ENCODE peak calls at places on chromosomes 6 and 20, in five cellular contexts. K, V, D, X and W are unnamed samples.

GRCh38 chr6:47057830-47058540 is 15.9 kb upstream of the ADGRF1 start:
- DNase-seq in D (no peak), K (no peak), X (no peak), V (no peak), W (no peak)

GRCh38 chr20:59603727-59604608 is at the start of gene PHACTR3:
- DNase-seq in D (no peak), X (no peak), K (peak; percentile 85), V (no peak), W (no peak)

GRCh38 chr20:46188866-46189265 is 70.8 kb downstream of the CD40 start:
- DNase-seq in V (no peak), D (no peak), X (no peak), K (no peak), W (no peak)

GRCh38 chr20:17708675-17709360 is 9.1 kb downstream of the BANF2 start:
- DNase-seq in X (no peak), V (no peak), K (no peak), D (peak; percentile 30), W (no peak)

GRCh38 chr6:127118505-127119360 is at the start of gene RSPO3:
- DNase-seq in K (no peak), D (peak; percentile 18), X (peak; percentile 73), V (peak; percentile 25), W (peak; percentile 12)

GRCh38 chr20:11993886-11994466 is 76.3 kb downstream of the BTBD3 start:
- DNase-seq in K (peak; percentile 10), D (no peak), X (peak; percentile 63), V (no peak), W (no peak)

GRCh38 chr6:144285798-144286502 is 815 bp downstream of the UTRN start:
- DNase-seq in D (peak; percentile 30), X (peak; percentile 87), K (peak; percentile 81), V (peak; percentile 72), W (peak; percentile 8)

GRCh38 chr6:22071655-22072054 is 225.2 kb downstream of the PRL start:
- DNase-seq in V (peak; percentile 29), D (peak; percentile 66), K (no peak), X (peak; percentile 72), W (no peak)

GRCh38 chr6:168581236-168581635 is 140.3 kb downstream of the SMOC2 start:
- DNase-seq in K (no peak), V (no peak), D (no peak), X (peak; percentile 53), W (no peak)

GRCh38 chr6:136961848-136962247 is 39.7 kb downstream of the SLC35D3 start:
- DNase-seq in V (no peak), D (no peak), K (no peak), X (no peak), W (no peak)

GRCh38 chr20:3670511-3670910 is 7.3 kb upstream of the GFRA4 start:
- DNase-seq in X (no peak), K (peak; percentile 77), D (peak; percentile 19), V (no peak), W (no peak)

GRCh38 chr20:9185511-9185910 is 116.6 kb downstream of the PLCB4 start:
- DNase-seq in X (no peak), D (peak; percentile 89), K (no peak), V (no peak), W (no peak)

GRCh38 chr6:107819976-107820551 is 4.0 kb downstream of the SCML4 start:
- DNase-seq in V (no peak), D (peak; percentile 1), K (peak; percentile 42), X (no peak), W (no peak)

GRCh38 chr6:40506956-40507355 is 80.2 kb downstream of the LRFN2 start:
- DNase-seq in X (no peak), K (no peak), D (no peak), V (no peak), W (no peak)

GRCh38 chr20:51639206-51639832 is 96.8 kb upstream of the NFATC2 start:
- DNase-seq in X (peak; percentile 79), K (peak; percentile 66), D (peak; percentile 70), V (peak; percentile 39), W (peak; percentile 3)

GRCh38 chr6:40727272-40727671 is 140.1 kb upstream of the LRFN2 start:
- DNase-seq in K (peak; percentile 84), D (no peak), X (no peak), V (no peak), W (no peak)

GRCh38 chr6:5671604-5672559 is 334.8 kb downstream of the NRN1 start:
- DNase-seq in V (peak; percentile 28), X (peak; percentile 66), D (no peak), K (no peak), W (no peak)

GRCh38 chr20:13337090-13337784 is 116.2 kb downstream of the ISM1 start:
- DNase-seq in X (no peak), V (no peak), D (no peak), K (no peak), W (no peak)

GRCh38 chr6:154157706-154158105 is 118.7 kb downstream of the OPRM1 start:
- DNase-seq in X (no peak), V (no peak), D (no peak), K (no peak), W (no peak)

DNA sequence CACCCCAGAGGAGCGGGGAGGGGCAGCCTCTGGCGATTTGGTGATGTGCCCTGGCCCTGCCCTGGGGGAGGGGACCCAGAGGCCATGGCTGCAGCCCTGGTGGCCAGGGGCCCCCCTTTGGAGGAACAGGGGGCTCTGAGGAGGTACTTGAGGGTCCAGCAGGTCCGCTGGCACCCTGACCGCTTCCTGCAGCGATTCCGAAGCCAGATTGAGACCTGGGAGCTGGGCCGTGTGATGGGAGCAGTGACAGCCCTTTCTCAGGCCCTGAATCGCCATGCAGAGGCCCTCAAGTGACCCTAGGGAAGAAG is 10.9 kb downstream of the NFKBIL1 start:
- DNase-seq in K (no peak), X (no peak), V (no peak), D (no peak), W (no peak)
- H3K4me3 ChIP-seq in K (no peak overlapping the region), X (no peak overlapping the region), V (no peak overlapping the region), D (no peak overlapping the region), W (peak overlapping the region; percentile 71)

DNA sequence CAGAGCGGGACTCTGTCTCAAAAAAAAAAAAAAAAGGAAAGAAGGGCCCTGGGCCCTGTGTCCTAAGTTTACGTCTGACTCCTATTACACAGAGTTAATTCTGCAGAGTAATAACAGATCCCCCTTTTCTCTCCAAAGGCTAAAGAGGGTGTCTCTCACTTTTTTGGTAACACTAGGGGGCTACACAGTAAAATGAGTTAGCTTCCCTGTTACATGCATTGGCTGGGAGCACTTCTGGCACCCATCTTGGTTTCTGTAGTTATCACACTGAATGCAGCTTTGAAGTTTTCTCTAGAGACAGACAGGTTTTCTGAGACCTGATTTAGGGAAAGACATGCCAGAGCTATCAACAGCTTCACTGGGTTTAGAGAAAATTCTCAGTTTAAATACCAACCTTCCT is 29.2 kb downstream of the RNF8 start:
- DNase-seq in D (no peak), X (no peak), V (no peak), K (no peak), W (no peak)
- H3K36me3 ChIP-seq in D (peaks cover 26% of the 10 kb centered on the region), X (peaks cover 59% of the 10 kb centered on the region), V (peaks cover 6% of the 10 kb centered on the region), K (peaks cover 15% of the 10 kb centered on the region), W (peaks cover 35% of the 10 kb centered on the region)

DNA sequence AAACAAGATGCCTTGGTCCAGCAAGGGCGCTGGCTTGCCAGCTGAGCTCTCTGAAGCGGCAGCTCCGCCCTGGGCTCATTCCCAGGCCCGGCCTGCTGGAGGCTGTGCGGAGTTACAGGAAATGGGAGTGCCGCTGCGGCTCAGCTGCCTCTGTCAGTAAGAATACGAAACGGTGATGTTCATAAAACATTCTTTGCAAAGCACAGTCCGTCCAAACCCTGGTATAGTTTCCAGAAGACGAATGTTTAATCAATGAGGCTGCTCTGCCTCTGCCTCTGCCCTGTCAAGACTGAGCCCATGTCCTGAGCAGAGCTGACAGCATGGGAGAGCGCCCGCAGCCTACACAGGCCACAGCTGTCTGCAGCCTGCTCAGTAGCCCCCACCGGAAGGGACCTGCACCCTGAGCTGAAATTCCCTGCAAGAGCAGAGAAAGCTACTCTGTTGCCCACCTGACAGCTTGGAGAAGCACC is 153.3 kb upstream of the SNX9 start:
- DNase-seq in X (peak; percentile 93), V (peak; percentile 76), K (peak; percentile 83), D (peak; percentile 71), W (no peak)
- H3K4me3 ChIP-seq in X (no peak overlapping the region), V (peak overlapping the region; percentile 36), K (no peak overlapping the region), D (no peak overlapping the region), W (no peak overlapping the region)

GRCh38 chr20:57223648-57224489 is 42.6 kb downstream of the BMP7 start:
- DNase-seq in X (no peak), D (no peak), V (peak; percentile 56), K (no peak), W (no peak)

GRCh38 chr20:57225830-57226229 is 40.6 kb downstream of the BMP7 start:
- DNase-seq in D (no peak), K (no peak), X (no peak), V (no peak), W (no peak)

GRCh38 chr20:57224641-57225138 is 41.8 kb downstream of the BMP7 start:
- DNase-seq in K (peak; percentile 66), V (no peak), D (no peak), X (no peak), W (no peak)

GRCh38 chr20:57222631-57222950 is 43.9 kb downstream of the BMP7 start:
- DNase-seq in K (no peak), V (no peak), D (no peak), X (no peak), W (no peak)

DNA sequence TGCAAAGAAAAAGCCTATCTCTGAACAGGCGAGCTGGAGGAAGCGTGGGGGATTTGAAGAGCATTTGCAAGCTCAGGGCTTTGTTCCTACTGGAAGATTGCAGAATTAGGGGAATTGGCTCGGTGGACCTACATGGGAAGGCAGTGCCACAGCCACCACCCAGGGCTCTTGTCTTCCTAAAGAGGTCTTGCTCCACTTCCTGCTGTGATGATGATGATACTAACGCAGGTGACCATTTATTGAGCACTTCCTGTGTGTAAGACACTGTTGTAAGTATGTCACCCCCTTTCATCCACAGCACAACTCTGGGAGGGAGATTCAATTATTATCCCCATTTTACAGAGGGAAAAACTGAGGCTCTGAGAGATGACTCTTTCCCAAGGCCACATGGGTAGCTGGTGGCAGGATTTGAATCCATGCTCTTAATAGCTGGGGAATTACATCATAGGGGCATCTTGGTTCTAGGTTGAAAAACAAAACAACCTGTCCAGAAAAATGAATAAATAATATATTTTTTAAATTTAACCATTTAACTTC is 41.2 kb downstream of the BMP7 start:
- DNase-seq in X (no peak), V (no peak), D (no peak), K (no peak), W (no peak)
- H3K36me3 ChIP-seq in X (no peaks in the 10 kb centered on the region), V (no peaks in the 10 kb centered on the region), D (no peaks in the 10 kb centered on the region), K (no peaks in the 10 kb centered on the region), W (no peaks in the 10 kb centered on the region)

GRCh38 chr6:31901415-31901952 is 402 bp downstream of the ZBTB12 start:
- DNase-seq in K (peak; percentile 90), D (peak; percentile 41), X (peak; percentile 86), V (peak; percentile 58), W (peak; percentile 75)
- H3K4me3 ChIP-seq in K (peak overlapping the region; percentile 65), D (peak overlapping the region; percentile 58), X (peak overlapping the region; percentile 37), V (peak overlapping the region; percentile 93), W (no peak overlapping the region)

GRCh38 chr6:35248965-35249364 is 10.6 kb upstream of the ZNF76 start:
- DNase-seq in K (no peak), V (no peak), X (no peak), D (no peak), W (no peak)
- H3K36me3 ChIP-seq in K (no peaks in the 10 kb centered on the region), V (no peaks in the 10 kb centered on the region), X (peaks cover 23% of the 10 kb centered on the region), D (peaks cover 18% of the 10 kb centered on the region), W (no peaks in the 10 kb centered on the region)